ENCODE peak calls at places on chromosome 22, in seven cellular contexts. M, H, P, S, F, J and Z are unnamed samples.

GRCh38 chr22:42742940-42743339 is 22.3 kb upstream of the A4GALT start:
- DNase-seq in M (no peak), H (no peak), P (no peak), S (no peak), F (no peak), J (no peak), Z (no peak)

GRCh38 chr22:37051629-37052385 is at the start of gene KCTD17:
- DNase-seq in M (peak), H (peak), P (peak), S (peak), F (no peak), J (peak), Z (peak)

GRCh38 chr22:37525073-37525745 is 6.0 kb upstream of the CARD10 start:
- DNase-seq in M (no peak), H (peak), P (no peak), S (no peak), F (peak), J (no peak), Z (peak)

GRCh38 chr22:40322061-40322460 is 24.2 kb upstream of the ADSL start:
- DNase-seq in M (no peak), H (no peak), P (no peak), S (no peak), F (no peak), J (no peak), Z (no peak)

GRCh38 chr22:28142361-28142801 is 223.3 kb upstream of the PITPNB start:
- DNase-seq in M (no peak), H (no peak), P (no peak), S (no peak), F (peak), J (no peak), Z (peak)

GRCh38 chr22:46758867-46759290 is 3.6 kb upstream of the TBC1D22A start:
- DNase-seq in M (peak), H (peak), P (peak), S (no peak), F (peak), J (no peak), Z (peak)

GRCh38 chr22:24247564-24248344 is 2.9 kb upstream of the GGT5 start:
- DNase-seq in M (peak), H (peak), P (peak), S (peak), F (peak), J (peak), Z (peak)

GRCh38 chr22:38034884-38035529 is 22.2 kb upstream of the PICK1 start:
- DNase-seq in M (no peak), H (no peak), P (peak), S (no peak), F (no peak), J (no peak), Z (no peak)

GRCh38 chr22:43848366-43849171 is 13.7 kb downstream of the SULT4A1 start:
- DNase-seq in M (no peak), H (no peak), P (no peak), S (no peak), F (no peak), J (no peak), Z (no peak)

GRCh38 chr22:29626497-29627195 is 23.2 kb downstream of the NF2 start:
- DNase-seq in M (no peak), H (no peak), P (no peak), S (no peak), F (peak), J (no peak), Z (no peak)

GRCh38 chr22:22910272-22911240 is 22.9 kb downstream of the IGLL5 start:
- DNase-seq in M (no peak), H (no peak), P (no peak), S (no peak), F (no peak), J (no peak), Z (no peak)

GRCh38 chr22:37623075-37624016 is 14.7 kb downstream of the GGA1 start:
- DNase-seq in M (peak), H (peak), P (peak), S (peak), F (no peak), J (no peak), Z (peak)

GRCh38 chr22:30940655-30941362 is 27.8 kb downstream of the MORC2 start:
- DNase-seq in M (peak), H (no peak), P (no peak), S (no peak), F (no peak), J (no peak), Z (no peak)

GRCh38 chr22:32764330-32765116 is 37.0 kb upstream of the TIMP3 start:
- DNase-seq in M (no peak), H (no peak), P (no peak), S (no peak), F (peak), J (no peak), Z (no peak)

GRCh38 chr22:45190473-45190872 is 26.7 kb downstream of the NUP50 start:
- DNase-seq in M (no peak), H (no peak), P (no peak), S (no peak), F (no peak), J (no peak), Z (no peak)

GRCh38 chr22:46931414-46931813 is 169.0 kb downstream of the TBC1D22A start:
- DNase-seq in M (no peak), H (no peak), P (no peak), S (no peak), F (no peak), J (no peak), Z (peak)

GRCh38 chr22:27274770-27275449 is 526.6 kb downstream of the MN1 start:
- DNase-seq in M (no peak), H (no peak), P (no peak), S (no peak), F (no peak), J (no peak), Z (no peak)

GRCh38 chr22:43168416-43169309 is 17.3 kb downstream of the TSPO start:
- DNase-seq in M (no peak), H (no peak), P (no peak), S (no peak), F (no peak), J (no peak), Z (no peak)

GRCh38 chr22:49585695-49586243 is 241.9 kb downstream of the BRD1 start:
- DNase-seq in M (no peak), H (no peak), P (peak), S (no peak), F (no peak), J (no peak), Z (no peak)

GRCh38 chr22:35266277-35266676 is 9.0 kb downstream of the HMGXB4 start:
- DNase-seq in M (no peak), H (no peak), P (no peak), S (no peak), F (no peak), J (no peak), Z (no peak)

GRCh38 chr22:44329179-44329796 is 16.5 kb upstream of the SHISAL1 start:
- DNase-seq in M (no peak), H (no peak), P (no peak), S (no peak), F (no peak), J (peak), Z (peak)

GRCh38 chr22:32079110-32080089 is 36.3 kb downstream of the SLC5A1 start:
- DNase-seq in M (no peak), H (peak), P (no peak), S (no peak), F (peak), J (no peak), Z (peak)

GRCh38 chr22:24200616-24201212 is 19.4 kb downstream of the SUSD2 start:
- DNase-seq in M (no peak), H (peak), P (no peak), S (no peak), F (no peak), J (no peak), Z (no peak)